ENCODE peak calls at places on chromosomes 6 and 20, in nine cellular contexts. One of them, this sample, is unnamed.

GRCh38 chr20:32160341-32160740 is 47.2 kb downstream of the PLAGL2 start:
- DNase-seq in RWPE1: no peak
- DNase-seq in HCT116: no peak
- DNase-seq in choroid plexus epithelial cell: no peak
- DNase-seq in psoas muscle: no peak
- DNase-seq in H9: no peak
- DNase-seq in fibroblast of mammary gland: no peak
- DNase-seq in stomach: no peak
- DNase-seq in body of pancreas: no peak
- DNase-seq in this sample: no peak

GRCh38 chr6:116577486-116577885 is 6.2 kb downstream of the RWDD1 start:
- DNase-seq in HCT116: no peak
- DNase-seq in choroid plexus epithelial cell: no peak
- DNase-seq in psoas muscle: no peak
- DNase-seq in stomach: no peak
- DNase-seq in body of pancreas: no peak
- DNase-seq in fibroblast of mammary gland: no peak
- DNase-seq in H9: no peak
- DNase-seq in RWPE1: no peak
- DNase-seq in this sample: no peak

GRCh38 chr6:16758163-16758975 is 2.9 kb downstream of the ATXN1 start:
- DNase-seq in stomach: no peak
- DNase-seq in choroid plexus epithelial cell: peak
- DNase-seq in H9: no peak
- DNase-seq in HCT116: no peak
- DNase-seq in fibroblast of mammary gland: peak
- DNase-seq in RWPE1: no peak
- DNase-seq in body of pancreas: no peak
- DNase-seq in psoas muscle: no peak
- DNase-seq in this sample: no peak

GRCh38 chr20:63782051-63782471 is 42.5 kb downstream of the SLC2A4RG start:
- DNase-seq in fibroblast of mammary gland: no peak
- DNase-seq in H9: no peak
- DNase-seq in body of pancreas: no peak
- DNase-seq in stomach: no peak
- DNase-seq in RWPE1: no peak
- DNase-seq in choroid plexus epithelial cell: no peak
- DNase-seq in psoas muscle: no peak
- DNase-seq in HCT116: peak
- DNase-seq in this sample: no peak

GRCh38 chr6:43781941-43782704 is 12.1 kb downstream of the VEGFA start:
- DNase-seq in RWPE1: no peak
- DNase-seq in psoas muscle: no peak
- DNase-seq in HCT116: no peak
- DNase-seq in choroid plexus epithelial cell: no peak
- DNase-seq in fibroblast of mammary gland: no peak
- DNase-seq in stomach: no peak
- DNase-seq in H9: no peak
- DNase-seq in body of pancreas: peak
- DNase-seq in this sample: no peak

GRCh38 chr6:132734694-132735236 is 20.9 kb upstream of the VNN1 start:
- DNase-seq in H9: no peak
- DNase-seq in stomach: no peak
- DNase-seq in psoas muscle: no peak
- DNase-seq in HCT116: peak
- DNase-seq in choroid plexus epithelial cell: peak
- DNase-seq in fibroblast of mammary gland: peak
- DNase-seq in RWPE1: no peak
- DNase-seq in body of pancreas: peak
- DNase-seq in this sample: peak

GRCh38 chr6:36422714-36423100 is 19.9 kb downstream of the PXT1 start:
- DNase-seq in stomach: no peak
- DNase-seq in HCT116: no peak
- DNase-seq in psoas muscle: no peak
- DNase-seq in choroid plexus epithelial cell: no peak
- DNase-seq in RWPE1: no peak
- DNase-seq in H9: no peak
- DNase-seq in fibroblast of mammary gland: no peak
- DNase-seq in body of pancreas: no peak
- DNase-seq in this sample: no peak

GRCh38 chr6:136037885-136038460 is 186.5 kb downstream of the PDE7B start:
- DNase-seq in RWPE1: no peak
- DNase-seq in fibroblast of mammary gland: peak
- DNase-seq in H9: peak
- DNase-seq in stomach: no peak
- DNase-seq in HCT116: no peak
- DNase-seq in body of pancreas: no peak
- DNase-seq in choroid plexus epithelial cell: peak
- DNase-seq in psoas muscle: peak
- DNase-seq in this sample: no peak

GRCh38 chr6:112576421-112576820 is 229.3 kb downstream of the RFPL4B start:
- DNase-seq in choroid plexus epithelial cell: no peak
- DNase-seq in fibroblast of mammary gland: no peak
- DNase-seq in body of pancreas: no peak
- DNase-seq in H9: no peak
- DNase-seq in RWPE1: no peak
- DNase-seq in psoas muscle: no peak
- DNase-seq in HCT116: no peak
- DNase-seq in stomach: no peak
- DNase-seq in this sample: no peak

GRCh38 chr20:8545212-8545611 is 413.1 kb downstream of the PLCB1 start:
- DNase-seq in body of pancreas: no peak
- DNase-seq in HCT116: no peak
- DNase-seq in stomach: no peak
- DNase-seq in fibroblast of mammary gland: peak
- DNase-seq in psoas muscle: no peak
- DNase-seq in RWPE1: no peak
- DNase-seq in H9: no peak
- DNase-seq in choroid plexus epithelial cell: no peak
- DNase-seq in this sample: no peak

GRCh38 chr6:83804886-83805285 is 48.3 kb upstream of the RIPPLY2 start:
- DNase-seq in stomach: no peak
- DNase-seq in body of pancreas: no peak
- DNase-seq in choroid plexus epithelial cell: no peak
- DNase-seq in H9: no peak
- DNase-seq in RWPE1: no peak
- DNase-seq in fibroblast of mammary gland: no peak
- DNase-seq in HCT116: no peak
- DNase-seq in psoas muscle: no peak
- DNase-seq in this sample: no peak
- TF ChIP-seq CTCF in stomach: no peak
- TF ChIP-seq CTCF in body of pancreas: no peak
- TF ChIP-seq CTCF in choroid plexus epithelial cell: no peak
- TF ChIP-seq CTCF in H9: peak
- TF ChIP-seq CTCF in RWPE1: no peak
- TF ChIP-seq CTCF in fibroblast of mammary gland: no peak
- TF ChIP-seq CTCF in HCT116: no peak
- TF ChIP-seq CTCF in psoas muscle: no peak
- TF ChIP-seq CTCF in this sample: peak

GRCh38 chr20:4116091-4116490 is 100.7 kb upstream of the RNF24 start:
- DNase-seq in H9: no peak
- DNase-seq in choroid plexus epithelial cell: no peak
- DNase-seq in psoas muscle: no peak
- DNase-seq in fibroblast of mammary gland: no peak
- DNase-seq in stomach: no peak
- DNase-seq in body of pancreas: no peak
- DNase-seq in HCT116: no peak
- DNase-seq in RWPE1: no peak
- DNase-seq in this sample: no peak
- TF ChIP-seq CTCF in H9: no peak
- TF ChIP-seq CTCF in choroid plexus epithelial cell: no peak
- TF ChIP-seq CTCF in psoas muscle: no peak
- TF ChIP-seq CTCF in fibroblast of mammary gland: no peak
- TF ChIP-seq CTCF in stomach: no peak
- TF ChIP-seq CTCF in body of pancreas: no peak
- TF ChIP-seq CTCF in HCT116: no peak
- TF ChIP-seq CTCF in RWPE1: no peak
- TF ChIP-seq CTCF in this sample: no peak

GRCh38 chr6:139904572-139904971 is 530.1 kb upstream of the CITED2 start:
- DNase-seq in fibroblast of mammary gland: no peak
- DNase-seq in choroid plexus epithelial cell: no peak
- DNase-seq in stomach: no peak
- DNase-seq in H9: no peak
- DNase-seq in psoas muscle: no peak
- DNase-seq in RWPE1: no peak
- DNase-seq in body of pancreas: no peak
- DNase-seq in HCT116: no peak
- DNase-seq in this sample: no peak

GRCh38 chr6:139912735-139913400 is 538.4 kb upstream of the CITED2 start:
- DNase-seq in HCT116: no peak
- DNase-seq in psoas muscle: no peak
- DNase-seq in RWPE1: no peak
- DNase-seq in fibroblast of mammary gland: no peak
- DNase-seq in choroid plexus epithelial cell: peak
- DNase-seq in stomach: no peak
- DNase-seq in H9: no peak
- DNase-seq in body of pancreas: no peak
- DNase-seq in this sample: no peak

GRCh38 chr6:139905404-139906052 is 531.1 kb upstream of the CITED2 start:
- DNase-seq in choroid plexus epithelial cell: peak
- DNase-seq in body of pancreas: no peak
- DNase-seq in HCT116: no peak
- DNase-seq in RWPE1: no peak
- DNase-seq in fibroblast of mammary gland: no peak
- DNase-seq in psoas muscle: no peak
- DNase-seq in stomach: no peak
- DNase-seq in H9: no peak
- DNase-seq in this sample: no peak

GRCh38 chr6:139914910-139915309 is 540.5 kb upstream of the CITED2 start:
- DNase-seq in fibroblast of mammary gland: no peak
- DNase-seq in stomach: no peak
- DNase-seq in body of pancreas: no peak
- DNase-seq in HCT116: no peak
- DNase-seq in H9: no peak
- DNase-seq in psoas muscle: no peak
- DNase-seq in choroid plexus epithelial cell: no peak
- DNase-seq in RWPE1: no peak
- DNase-seq in this sample: no peak

GRCh38 chr6:139909992-139910391 is 535.5 kb upstream of the CITED2 start:
- DNase-seq in choroid plexus epithelial cell: no peak
- DNase-seq in stomach: no peak
- DNase-seq in fibroblast of mammary gland: no peak
- DNase-seq in HCT116: no peak
- DNase-seq in psoas muscle: no peak
- DNase-seq in RWPE1: no peak
- DNase-seq in H9: no peak
- DNase-seq in body of pancreas: no peak
- DNase-seq in this sample: peak
- TF ChIP-seq CTCF in choroid plexus epithelial cell: no peak
- TF ChIP-seq CTCF in stomach: no peak
- TF ChIP-seq CTCF in fibroblast of mammary gland: no peak
- TF ChIP-seq CTCF in HCT116: no peak
- TF ChIP-seq CTCF in psoas muscle: no peak
- TF ChIP-seq CTCF in RWPE1: no peak
- TF ChIP-seq CTCF in H9: no peak
- TF ChIP-seq CTCF in body of pancreas: no peak
- TF ChIP-seq CTCF in this sample: no peak

DNA sequence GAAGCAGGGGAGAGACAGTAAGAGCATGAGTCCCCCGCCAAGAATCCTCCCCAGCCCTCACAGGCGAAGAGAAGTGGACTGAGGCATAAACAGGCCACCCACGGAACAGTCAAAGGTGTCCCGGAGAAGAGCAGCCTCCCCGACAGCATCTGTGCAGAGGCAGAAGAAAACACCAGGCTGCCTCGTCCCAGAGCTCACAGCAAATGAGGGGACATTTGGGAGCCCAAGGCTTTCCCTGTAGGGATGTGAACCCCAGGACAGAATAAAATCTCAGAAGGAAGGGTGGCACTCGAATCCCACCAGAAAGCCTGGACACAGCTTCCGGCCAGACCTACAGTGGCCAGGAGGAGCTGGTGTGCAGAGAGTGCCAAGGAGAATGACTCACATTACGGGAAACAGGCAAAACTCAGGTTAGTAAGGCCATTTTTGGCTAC is 90.4 kb downstream of the DLL1 start:
- DNase-seq in choroid plexus epithelial cell: no peak
- DNase-seq in psoas muscle: no peak
- DNase-seq in stomach: no peak
- DNase-seq in H9: no peak
- DNase-seq in fibroblast of mammary gland: peak
- DNase-seq in body of pancreas: no peak
- DNase-seq in RWPE1: no peak
- DNase-seq in HCT116: no peak
- DNase-seq in this sample: no peak
- TF ChIP-seq CTCF in choroid plexus epithelial cell: no peak
- TF ChIP-seq CTCF in psoas muscle: no peak
- TF ChIP-seq CTCF in stomach: no peak
- TF ChIP-seq CTCF in H9: no peak
- TF ChIP-seq CTCF in fibroblast of mammary gland: no peak
- TF ChIP-seq CTCF in body of pancreas: no peak
- TF ChIP-seq CTCF in RWPE1: no peak
- TF ChIP-seq CTCF in HCT116: no peak
- TF ChIP-seq CTCF in this sample: no peak

GRCh38 chr20:47503685-47504084 is 2.0 kb downstream of the NCOA3 start:
- DNase-seq in RWPE1: no peak
- DNase-seq in stomach: no peak
- DNase-seq in fibroblast of mammary gland: no peak
- DNase-seq in body of pancreas: no peak
- DNase-seq in psoas muscle: no peak
- DNase-seq in HCT116: no peak
- DNase-seq in choroid plexus epithelial cell: no peak
- DNase-seq in H9: no peak
- DNase-seq in this sample: no peak
- TF ChIP-seq CTCF in RWPE1: no peak
- TF ChIP-seq CTCF in stomach: no peak
- TF ChIP-seq CTCF in fibroblast of mammary gland: no peak
- TF ChIP-seq CTCF in body of pancreas: no peak
- TF ChIP-seq CTCF in psoas muscle: no peak
- TF ChIP-seq CTCF in HCT116: no peak
- TF ChIP-seq CTCF in choroid plexus epithelial cell: no peak
- TF ChIP-seq CTCF in H9: no peak
- TF ChIP-seq CTCF in this sample: no peak

DNA sequence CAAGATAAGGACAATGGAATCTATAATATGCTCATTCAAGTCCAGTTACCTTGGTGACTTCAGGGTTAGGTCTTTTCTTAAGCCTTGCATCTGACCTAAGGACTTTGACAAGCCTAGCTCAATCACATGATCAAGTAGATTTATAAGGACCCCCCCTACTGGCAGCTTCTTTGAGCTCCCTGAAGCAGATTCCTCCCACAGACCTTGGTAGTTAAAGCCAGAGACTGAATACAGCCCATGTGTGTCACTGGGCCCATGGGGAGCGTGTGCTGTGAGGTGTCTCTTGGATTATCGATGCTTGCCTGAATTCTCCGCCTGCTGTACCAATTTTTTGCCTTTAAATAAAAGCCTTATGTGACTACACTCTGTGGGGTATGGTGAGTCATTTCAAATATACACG is 372.7 kb upstream of the RGS17 start:
- DNase-seq in stomach: no peak
- DNase-seq in HCT116: peak
- DNase-seq in RWPE1: no peak
- DNase-seq in fibroblast of mammary gland: no peak
- DNase-seq in H9: peak
- DNase-seq in psoas muscle: no peak
- DNase-seq in choroid plexus epithelial cell: peak
- DNase-seq in body of pancreas: no peak
- DNase-seq in this sample: no peak
- TF ChIP-seq CTCF in stomach: no peak
- TF ChIP-seq CTCF in HCT116: peak
- TF ChIP-seq CTCF in RWPE1: no peak
- TF ChIP-seq CTCF in fibroblast of mammary gland: no peak
- TF ChIP-seq CTCF in H9: peak
- TF ChIP-seq CTCF in psoas muscle: no peak
- TF ChIP-seq CTCF in choroid plexus epithelial cell: peak
- TF ChIP-seq CTCF in body of pancreas: no peak
- TF ChIP-seq CTCF in this sample: no peak

This sample was measured in LNCaP clone FGC.